ENCODE peak calls at places on chromosomes 5 and 9, in six cellular contexts. N is HCT116; P is CD8-positive, alpha-beta memory T cell; A is vagina; H is Peyer's patch; V is heart left ventricle. Z is an unnamed sample. For H3K4me1, the result is how much of the 10 kb centered on the place peaks cover.

GRCh38 chr5:107425541-107426031 is 245.2 kb downstream of the EFNA5 start:
- DNase-seq in N (peak), P (no peak), A (no peak), H (no peak), V (no peak), Z (no peak)

GRCh38 chr9:123695391-123695790 is 234.5 kb downstream of the DENND1A start:
- DNase-seq in N (no peak), P (no peak), A (no peak), H (no peak), V (no peak), Z (no peak)

GRCh38 chr5:135999396-136000139 is 29.2 kb upstream of the TGFBI start:
- DNase-seq in N (no peak), P (no peak), A (no peak), H (no peak), V (no peak), Z (no peak)

GRCh38 chr5:87074072-87074471 is 193.6 kb upstream of the RASA1 start:
- DNase-seq in N (no peak), P (no peak), A (no peak), H (no peak), V (no peak), Z (no peak)

GRCh38 chr9:99294850-99295461 is 72.9 kb downstream of the SEC61B start:
- DNase-seq in N (peak), P (no peak), A (no peak), H (no peak), V (no peak), Z (no peak)

GRCh38 chr5:142959683-142960308 is 189.6 kb downstream of the ARHGAP26 start:
- DNase-seq in N (no peak), P (no peak), A (no peak), H (no peak), V (no peak), Z (no peak)

GRCh38 chr5:69265931-69266330 is 31.2 kb downstream of the CDK7 start:
- DNase-seq in N (peak), P (no peak), A (no peak), H (no peak), V (no peak), Z (no peak)

GRCh38 chr5:123530728-123531127 is 18.8 kb downstream of the CSNK1G3 start:
- DNase-seq in N (no peak), P (no peak), A (no peak), H (no peak), V (no peak), Z (no peak)

GRCh38 chr5:143642791-143643190 is 169.2 kb upstream of the HMHB1 start:
- DNase-seq in N (no peak), P (no peak), A (no peak), H (no peak), V (no peak), Z (no peak)

GRCh38 chr9:624935-625505 is 216.5 kb upstream of the DMRT1 start:
- DNase-seq in N (no peak), P (no peak), A (no peak), H (no peak), V (no peak), Z (no peak)

GRCh38 chr9:134243778-134244467 is 79.6 kb upstream of the RNU6ATAC start:
- DNase-seq in N (no peak), P (no peak), A (no peak), H (peak), V (no peak), Z (peak)

GRCh38 chr5:147452137-147452838 is 57.6 kb downstream of the DPYSL3 start:
- DNase-seq in N (no peak), P (no peak), A (no peak), H (no peak), V (no peak), Z (peak)

GRCh38 chr9:109249615-109250014 is 71.2 kb downstream of the EPB41L4B start:
- DNase-seq in N (no peak), P (no peak), A (peak), H (no peak), V (no peak), Z (no peak)
- H3K27ac ChIP-seq in N (no peak), P (no peak), A (no peak), H (no peak), V (no peak), Z (no peak)

GRCh38 chr9:113682297-113682771 is 193.8 kb upstream of the ZNF618 start:
- DNase-seq in N (peak), P (peak), A (no peak), H (peak), V (peak), Z (peak)

GRCh38 chr9:113690055-113690740 is 185.9 kb upstream of the ZNF618 start:
- DNase-seq in N (no peak), P (no peak), A (no peak), H (no peak), V (no peak), Z (no peak)

GRCh38 chr9:113692264-113692663 is 183.8 kb upstream of the ZNF618 start:
- DNase-seq in N (no peak), P (no peak), A (no peak), H (no peak), V (no peak), Z (no peak)

GRCh38 chr9:113687107-113687679 is 188.9 kb upstream of the ZNF618 start:
- DNase-seq in N (no peak), P (no peak), A (no peak), H (no peak), V (no peak), Z (no peak)

DNA sequence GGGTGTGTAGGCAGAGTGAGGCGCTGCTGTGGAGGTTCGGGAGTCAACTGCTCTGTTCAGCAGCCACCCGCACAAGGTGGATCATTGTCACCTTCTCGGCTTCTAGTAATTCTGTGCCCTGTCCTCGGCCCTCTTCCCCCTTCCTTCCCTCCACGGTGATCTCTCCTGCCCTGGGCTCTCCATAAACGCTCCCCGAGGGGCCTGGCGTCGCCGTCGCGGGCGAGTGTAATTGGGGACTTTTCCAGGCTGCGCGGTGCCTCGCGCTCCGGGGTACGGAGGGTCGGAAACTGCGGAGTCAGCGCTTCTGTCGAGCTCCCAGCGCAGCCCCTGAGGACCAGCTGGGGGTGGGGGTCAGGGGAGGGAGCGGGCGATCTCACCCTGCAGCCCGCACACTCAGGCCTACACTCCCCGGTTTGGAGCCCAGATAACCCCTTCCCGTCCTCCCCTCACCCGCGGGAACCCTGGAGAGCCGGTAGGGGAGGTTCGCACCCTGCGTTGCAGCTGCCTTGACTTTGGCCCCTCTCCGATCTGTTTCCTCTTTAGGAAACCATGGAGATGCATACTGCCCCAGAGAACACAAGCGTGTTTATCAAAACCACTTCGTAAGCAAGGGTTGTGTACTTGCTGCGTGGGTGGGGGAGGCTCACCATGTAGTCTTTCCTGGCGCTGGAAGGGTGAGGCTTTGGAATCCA is 188.3 kb upstream of the ZNF618 start:
- DNase-seq in N (no peak), P (no peak), A (no peak), H (no peak), V (no peak), Z (no peak)
- H3K4me1 ChIP-seq in N (under half), P (under half), A (under half), H (under half), V (under half), Z (under half)

DNA sequence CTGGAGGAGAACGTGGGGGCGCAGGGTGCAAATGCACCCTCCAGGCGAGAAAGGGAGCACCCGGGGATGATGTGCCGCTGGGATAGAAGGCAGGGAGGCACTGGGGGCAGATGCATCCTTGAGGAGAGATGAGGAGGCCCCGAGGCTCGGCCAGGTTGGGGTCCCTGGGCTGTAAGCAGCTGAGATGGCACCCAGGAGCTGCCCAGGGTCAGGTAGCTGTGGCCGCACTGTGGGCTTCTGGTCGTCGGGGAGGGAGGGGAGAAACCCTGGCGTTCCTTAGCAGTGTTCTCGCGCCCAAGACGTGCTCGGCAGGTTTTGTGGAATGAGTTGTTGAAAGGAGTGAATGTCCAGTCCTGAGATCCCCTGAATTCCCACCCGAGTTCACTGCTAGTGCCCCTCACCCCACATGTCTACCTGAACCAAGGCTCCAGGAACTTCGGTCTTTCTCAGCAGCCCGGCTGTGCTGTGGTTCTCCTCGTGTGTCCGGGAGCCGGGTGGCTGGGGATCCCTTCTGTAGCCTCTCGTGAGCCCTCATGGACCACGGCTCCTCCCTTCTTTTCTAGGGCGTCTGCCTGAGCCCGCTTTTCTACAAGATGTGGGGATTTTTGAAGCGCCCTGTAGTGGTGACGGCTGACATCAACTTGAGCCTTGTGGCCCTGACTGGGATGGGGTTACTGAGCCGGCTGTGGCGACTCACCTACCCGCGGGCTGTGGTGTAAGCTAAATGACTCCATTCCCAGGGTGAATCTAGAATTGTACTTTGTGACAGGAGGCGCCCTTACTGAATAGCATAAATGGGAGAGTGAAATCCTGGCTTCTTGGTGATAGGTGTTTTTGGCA is 1.1 kb downstream of the POMT1 start:
- DNase-seq in N (no peak), P (peak), A (no peak), H (peak), V (no peak), Z (no peak)
- H3K27ac ChIP-seq in N (peak), P (peak), A (no peak), H (no peak), V (no peak), Z (no peak)

GRCh38 chr9:69181908-69182353 is 7.9 kb downstream of the TJP2 start:
- DNase-seq in N (no peak), P (no peak), A (no peak), H (no peak), V (no peak), Z (no peak)
- H3K4me1 ChIP-seq in N (half or more), P (under half), A (under half), H (under half), V (half or more), Z (under half)

GRCh38 chr5:169354921-169355320 is 54.0 kb upstream of the SLIT3 start:
- DNase-seq in N (no peak), P (no peak), A (no peak), H (no peak), V (no peak), Z (no peak)

GRCh38 chr5:169356181-169356580 is 55.2 kb upstream of the SLIT3 start:
- DNase-seq in N (no peak), P (no peak), A (no peak), H (no peak), V (no peak), Z (no peak)

GRCh38 chr5:169356811-169357210 is 55.9 kb upstream of the SLIT3 start:
- DNase-seq in N (no peak), P (no peak), A (no peak), H (no peak), V (no peak), Z (no peak)

GRCh38 chr5:169352901-169353300 is 52.0 kb upstream of the SLIT3 start:
- DNase-seq in N (no peak), P (no peak), A (no peak), H (no peak), V (no peak), Z (no peak)

GRCh38 chr5:169354263-169354662 is 53.3 kb upstream of the SLIT3 start:
- DNase-seq in N (no peak), P (no peak), A (no peak), H (no peak), V (no peak), Z (no peak)
- H3K27ac ChIP-seq in N (no peak), P (no peak), A (no peak), H (no peak), V (no peak), Z (no peak)

DNA sequence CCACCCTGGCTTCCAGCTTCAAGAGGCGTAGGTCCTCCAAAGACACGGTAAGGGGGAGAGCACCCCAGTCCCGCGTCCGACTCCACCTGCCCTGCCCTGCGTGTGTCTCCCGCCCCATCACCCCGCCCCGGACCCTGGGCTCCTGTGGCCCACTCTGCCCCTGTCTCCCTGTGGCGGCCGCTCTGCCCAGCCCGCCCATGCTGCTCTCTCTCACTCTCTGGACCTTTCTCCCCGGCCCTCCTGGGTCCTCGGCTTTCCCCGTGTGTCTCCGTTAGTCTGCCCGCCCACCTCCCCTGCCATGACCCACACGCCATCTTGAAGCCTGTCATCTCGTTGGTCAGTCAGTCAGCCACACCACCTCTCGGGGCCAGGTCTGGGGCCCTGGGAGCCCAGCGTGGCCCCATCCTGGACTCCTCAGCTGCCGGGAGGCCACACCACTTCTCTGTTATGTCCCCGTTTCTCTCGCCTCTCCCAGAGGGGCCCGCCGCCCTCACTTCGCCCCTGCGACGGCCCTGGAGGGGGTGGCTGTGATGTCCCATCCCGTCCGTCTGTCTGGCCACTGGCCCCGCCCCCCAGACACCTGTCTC is 4.5 kb downstream of the LRRC26 start:
- DNase-seq in N (no peak), P (no peak), A (no peak), H (no peak), V (no peak), Z (no peak)
- H3K4me1 ChIP-seq in N (half or more), P (under half), A (half or more), H (half or more), V (under half), Z (under half)

DNA sequence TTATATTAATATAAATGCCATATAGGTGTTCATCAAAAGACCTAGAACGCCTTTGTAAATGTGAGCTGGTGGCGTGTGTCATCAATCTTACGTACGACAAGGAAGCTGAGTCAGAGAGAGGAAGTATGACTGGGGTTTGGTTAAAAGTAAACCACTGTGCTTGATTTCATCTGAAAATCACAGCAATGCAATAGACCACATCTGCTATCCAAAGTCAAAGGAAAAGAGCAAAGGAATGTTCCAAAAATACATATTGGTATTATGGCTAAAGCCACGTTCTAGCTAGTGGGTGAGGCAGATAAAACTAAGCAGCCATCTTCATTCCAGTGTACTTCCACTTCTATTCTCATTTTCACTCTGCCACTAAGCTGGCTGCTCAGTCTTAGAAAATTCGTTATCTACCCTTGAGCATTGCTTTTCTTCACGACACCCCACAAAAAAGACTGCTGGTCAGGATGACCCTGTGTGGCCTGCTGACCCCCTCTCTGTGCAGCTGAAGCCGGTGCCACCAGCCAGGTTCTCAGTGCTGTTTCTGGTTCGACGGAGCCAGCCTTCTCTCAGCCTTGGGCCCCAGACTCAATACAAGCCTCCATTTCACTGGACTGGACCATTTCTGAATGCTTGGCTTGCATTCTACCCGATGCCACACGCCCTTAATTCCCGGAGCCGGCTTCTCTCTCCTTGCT is 23.8 kb downstream of the SHC3 start:
- DNase-seq in N (peak), P (no peak), A (no peak), H (no peak), V (no peak), Z (no peak)
- H3K27ac ChIP-seq in N (peak), P (no peak), A (no peak), H (no peak), V (no peak), Z (no peak)